ENCODE peak calls at places on chromosomes 16 and 17, in ten cellular contexts. One of them, this sample, is unnamed.

GRCh38 chr17:39082482-39082881 is 69.0 kb downstream of the PLXDC1 start:
- DNase-seq in A549: no peak
- DNase-seq in suprapubic skin: no peak
- DNase-seq in uterus: no peak
- DNase-seq in transverse colon: no peak
- DNase-seq in esophagus squamous epithelium: no peak
- DNase-seq in IMR-90: peak; percentile 63
- DNase-seq in breast epithelium: no peak
- DNase-seq in ovary: no peak
- DNase-seq in body of pancreas: no peak
- DNase-seq in this sample: no peak

GRCh38 chr17:55285340-55286301 is 20.9 kb downstream of the HLF start:
- DNase-seq in ovary: peak; percentile 99
- DNase-seq in uterus: peak; percentile 96
- DNase-seq in transverse colon: peak; percentile 87
- DNase-seq in suprapubic skin: peak; percentile 95
- DNase-seq in IMR-90: peak; percentile 68
- DNase-seq in esophagus squamous epithelium: no peak
- DNase-seq in A549: no peak
- DNase-seq in breast epithelium: peak; percentile 87
- DNase-seq in body of pancreas: peak; percentile 86
- DNase-seq in this sample: peak; percentile 95

GRCh38 chr16:53773150-53773846 is 69.3 kb downstream of the FTO start:
- DNase-seq in suprapubic skin: no peak
- DNase-seq in IMR-90: peak; percentile 79
- DNase-seq in body of pancreas: peak; percentile 49
- DNase-seq in A549: peak; percentile 51
- DNase-seq in breast epithelium: no peak
- DNase-seq in ovary: no peak
- DNase-seq in transverse colon: peak; percentile 51
- DNase-seq in uterus: no peak
- DNase-seq in esophagus squamous epithelium: no peak
- DNase-seq in this sample: no peak

GRCh38 chr16:9053006-9053601 is 38.3 kb upstream of the HAPSTR1 start:
- DNase-seq in IMR-90: peak; percentile 75
- DNase-seq in ovary: no peak
- DNase-seq in suprapubic skin: no peak
- DNase-seq in body of pancreas: peak; percentile 44
- DNase-seq in transverse colon: peak; percentile 49
- DNase-seq in esophagus squamous epithelium: no peak
- DNase-seq in A549: peak; percentile 64
- DNase-seq in uterus: no peak
- DNase-seq in breast epithelium: no peak
- DNase-seq in this sample: no peak

GRCh38 chr16:12228607-12229499 is 252.3 kb downstream of the SNX29 start:
- DNase-seq in IMR-90: peak; percentile 71
- DNase-seq in uterus: peak; percentile 27
- DNase-seq in suprapubic skin: no peak
- DNase-seq in A549: peak; percentile 57
- DNase-seq in body of pancreas: no peak
- DNase-seq in breast epithelium: peak; percentile 55
- DNase-seq in esophagus squamous epithelium: no peak
- DNase-seq in ovary: peak; percentile 67
- DNase-seq in transverse colon: peak; percentile 80
- DNase-seq in this sample: no peak

GRCh38 chr16:10080031-10080772 is 102.0 kb downstream of the GRIN2A start:
- DNase-seq in IMR-90: no peak
- DNase-seq in suprapubic skin: no peak
- DNase-seq in esophagus squamous epithelium: no peak
- DNase-seq in transverse colon: no peak
- DNase-seq in body of pancreas: peak; percentile 72
- DNase-seq in ovary: no peak
- DNase-seq in A549: no peak
- DNase-seq in breast epithelium: peak; percentile 76
- DNase-seq in uterus: peak; percentile 42
- DNase-seq in this sample: no peak

GRCh38 chr16:12729448-12729847 is 74.2 kb downstream of the CPPED1 start:
- DNase-seq in A549: no peak
- DNase-seq in ovary: no peak
- DNase-seq in esophagus squamous epithelium: no peak
- DNase-seq in body of pancreas: no peak
- DNase-seq in breast epithelium: no peak
- DNase-seq in suprapubic skin: no peak
- DNase-seq in IMR-90: peak; percentile 30
- DNase-seq in uterus: no peak
- DNase-seq in transverse colon: no peak
- DNase-seq in this sample: no peak

GRCh38 chr16:89442588-89442987 is 47.8 kb downstream of the ANKRD11 start:
- DNase-seq in transverse colon: no peak
- DNase-seq in breast epithelium: no peak
- DNase-seq in suprapubic skin: no peak
- DNase-seq in A549: no peak
- DNase-seq in uterus: no peak
- DNase-seq in esophagus squamous epithelium: no peak
- DNase-seq in body of pancreas: no peak
- DNase-seq in IMR-90: no peak
- DNase-seq in ovary: no peak
- DNase-seq in this sample: no peak

GRCh38 chr17:66441012-66441703 is 138.7 kb downstream of the PRKCA start:
- DNase-seq in A549: no peak
- DNase-seq in esophagus squamous epithelium: no peak
- DNase-seq in IMR-90: no peak
- DNase-seq in body of pancreas: no peak
- DNase-seq in transverse colon: no peak
- DNase-seq in uterus: no peak
- DNase-seq in ovary: no peak
- DNase-seq in suprapubic skin: no peak
- DNase-seq in breast epithelium: no peak
- DNase-seq in this sample: no peak

GRCh38 chr16:29290631-29291247 is 115.8 kb downstream of the NPIPB11 start:
- DNase-seq in IMR-90: peak; percentile 92
- DNase-seq in A549: peak; percentile 74
- DNase-seq in esophagus squamous epithelium: peak; percentile 40
- DNase-seq in uterus: peak; percentile 96
- DNase-seq in suprapubic skin: peak; percentile 97
- DNase-seq in transverse colon: peak; percentile 96
- DNase-seq in ovary: peak; percentile 96
- DNase-seq in body of pancreas: peak; percentile 98
- DNase-seq in breast epithelium: peak; percentile 96
- DNase-seq in this sample: peak; percentile 98

GRCh38 chr17:17080781-17081180 is 38.5 kb downstream of the MPRIP start:
- DNase-seq in A549: no peak
- DNase-seq in IMR-90: no peak
- DNase-seq in suprapubic skin: no peak
- DNase-seq in esophagus squamous epithelium: no peak
- DNase-seq in uterus: peak; percentile 12
- DNase-seq in ovary: no peak
- DNase-seq in body of pancreas: no peak
- DNase-seq in transverse colon: no peak
- DNase-seq in breast epithelium: peak; percentile 7
- DNase-seq in this sample: no peak

GRCh38 chr16:46690281-46691178 is 1.1 kb downstream of the ORC6 start:
- DNase-seq in body of pancreas: no peak
- DNase-seq in uterus: no peak
- DNase-seq in esophagus squamous epithelium: no peak
- DNase-seq in suprapubic skin: no peak
- DNase-seq in IMR-90: peak; percentile 40
- DNase-seq in transverse colon: peak; percentile 38
- DNase-seq in ovary: no peak
- DNase-seq in A549: no peak
- DNase-seq in breast epithelium: no peak
- DNase-seq in this sample: no peak

GRCh38 chr17:38761612-38762011 is 9.1 kb downstream of the PSMB3 start:
- DNase-seq in body of pancreas: no peak
- DNase-seq in suprapubic skin: no peak
- DNase-seq in esophagus squamous epithelium: no peak
- DNase-seq in breast epithelium: no peak
- DNase-seq in IMR-90: peak; percentile 32
- DNase-seq in ovary: no peak
- DNase-seq in A549: peak; percentile 76
- DNase-seq in uterus: no peak
- DNase-seq in transverse colon: no peak
- DNase-seq in this sample: no peak

GRCh38 chr17:41284043-41284442 is 8.5 kb downstream of the KRTAP9-7 start:
- DNase-seq in breast epithelium: no peak
- DNase-seq in suprapubic skin: no peak
- DNase-seq in transverse colon: no peak
- DNase-seq in A549: no peak
- DNase-seq in ovary: no peak
- DNase-seq in body of pancreas: no peak
- DNase-seq in IMR-90: peak; percentile 41
- DNase-seq in esophagus squamous epithelium: no peak
- DNase-seq in uterus: no peak
- DNase-seq in this sample: no peak

GRCh38 chr17:80527016-80527645 is 17.5 kb upstream of the RPTOR start:
- DNase-seq in uterus: no peak
- DNase-seq in A549: peak; percentile 46
- DNase-seq in transverse colon: no peak
- DNase-seq in IMR-90: peak; percentile 62
- DNase-seq in body of pancreas: no peak
- DNase-seq in breast epithelium: no peak
- DNase-seq in suprapubic skin: no peak
- DNase-seq in ovary: no peak
- DNase-seq in esophagus squamous epithelium: no peak
- DNase-seq in this sample: no peak

GRCh38 chr17:45428954-45429337 is 3.7 kb downstream of the ARHGAP27 start:
- DNase-seq in ovary: no peak
- DNase-seq in breast epithelium: no peak
- DNase-seq in body of pancreas: no peak
- DNase-seq in A549: no peak
- DNase-seq in esophagus squamous epithelium: no peak
- DNase-seq in suprapubic skin: no peak
- DNase-seq in transverse colon: no peak
- DNase-seq in uterus: no peak
- DNase-seq in IMR-90: no peak
- DNase-seq in this sample: no peak

GRCh38 chr17:27511921-27512320 is 55.7 kb downstream of the KSR1 start:
- DNase-seq in IMR-90: no peak
- DNase-seq in uterus: no peak
- DNase-seq in breast epithelium: no peak
- DNase-seq in transverse colon: no peak
- DNase-seq in suprapubic skin: no peak
- DNase-seq in body of pancreas: no peak
- DNase-seq in ovary: no peak
- DNase-seq in A549: no peak
- DNase-seq in esophagus squamous epithelium: no peak
- DNase-seq in this sample: no peak
- H3K4me1 ChIP-seq in IMR-90: peaks cover 26% of the 10 kb centered on the region
- H3K4me1 ChIP-seq in uterus: no peaks in the 10 kb centered on the region
- H3K4me1 ChIP-seq in breast epithelium: no peaks in the 10 kb centered on the region
- H3K4me1 ChIP-seq in transverse colon: no peaks in the 10 kb centered on the region
- H3K4me1 ChIP-seq in suprapubic skin: peaks cover 7% of the 10 kb centered on the region
- H3K4me1 ChIP-seq in body of pancreas: peaks cover 45% of the 10 kb centered on the region
- H3K4me1 ChIP-seq in ovary: peaks cover 4% of the 10 kb centered on the region
- H3K4me1 ChIP-seq in A549: peaks cover 13% of the 10 kb centered on the region
- H3K4me1 ChIP-seq in esophagus squamous epithelium: no peaks in the 10 kb centered on the region
- H3K4me1 ChIP-seq in this sample: peaks cover 18% of the 10 kb centered on the region

GRCh38 chr16:4533490-4533889 is 5.1 kb downstream of the CDIP1 start:
- DNase-seq in body of pancreas: no peak
- DNase-seq in esophagus squamous epithelium: no peak
- DNase-seq in uterus: no peak
- DNase-seq in IMR-90: no peak
- DNase-seq in breast epithelium: no peak
- DNase-seq in A549: no peak
- DNase-seq in suprapubic skin: no peak
- DNase-seq in ovary: no peak
- DNase-seq in transverse colon: no peak
- DNase-seq in this sample: no peak
- H3K27ac ChIP-seq in body of pancreas: peak overlapping the region; percentile 66
- H3K27ac ChIP-seq in esophagus squamous epithelium: peak overlapping the region; percentile 26
- H3K27ac ChIP-seq in uterus: peak overlapping the region; percentile 54
- H3K27ac ChIP-seq in IMR-90: no peak overlapping the region
- H3K27ac ChIP-seq in breast epithelium: peak overlapping the region; percentile 21
- H3K27ac ChIP-seq in A549: no peak overlapping the region
- H3K27ac ChIP-seq in suprapubic skin: no peak overlapping the region
- H3K27ac ChIP-seq in ovary: no peak overlapping the region
- H3K27ac ChIP-seq in transverse colon: no peak overlapping the region
- H3K27ac ChIP-seq in this sample: no peak overlapping the region

DNA sequence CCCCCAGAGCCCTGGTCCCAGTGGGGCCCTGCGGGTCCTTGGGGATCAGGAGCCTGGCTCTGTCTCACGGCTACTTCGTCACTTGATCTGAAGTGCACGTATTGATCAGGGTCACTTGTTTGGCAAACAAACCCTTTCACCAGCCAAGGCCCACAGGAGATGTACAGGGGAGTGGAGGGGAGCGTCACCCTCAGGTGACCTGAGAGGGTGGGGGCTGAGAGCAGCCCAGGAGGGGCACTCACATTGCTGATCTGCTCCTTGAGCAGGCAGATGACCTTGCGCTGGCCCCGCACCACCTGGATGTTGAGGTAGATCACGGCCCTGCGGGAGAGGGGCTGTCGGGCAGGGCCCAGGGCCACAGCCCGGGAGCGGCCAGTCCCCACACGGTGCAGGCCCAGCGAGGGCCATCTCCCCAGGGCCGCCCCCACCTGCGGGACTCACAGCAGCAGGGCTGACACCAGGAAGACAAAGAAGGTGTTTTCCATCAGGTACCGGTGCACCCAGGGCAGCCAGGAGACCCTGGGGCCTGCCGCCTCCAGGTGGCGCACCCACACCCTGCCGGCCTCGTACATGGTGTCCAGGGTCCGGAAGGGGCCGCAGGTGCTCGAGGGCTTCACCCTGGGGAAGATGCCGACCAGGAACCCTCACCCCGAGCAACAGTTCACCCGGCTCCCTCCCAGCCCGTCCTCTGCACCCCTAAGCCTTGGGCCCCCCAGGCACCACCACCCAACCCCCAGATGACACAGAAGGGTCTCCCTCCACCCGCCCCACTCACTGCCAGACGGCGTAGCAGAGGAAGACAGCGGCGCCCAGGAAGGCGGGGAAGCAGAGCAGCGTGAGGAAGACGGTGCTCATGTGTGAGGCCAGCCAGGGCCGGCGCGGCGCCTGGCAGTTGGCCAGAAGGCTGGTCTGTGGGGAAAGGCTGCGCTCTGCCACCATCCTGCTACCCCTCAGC is 11.3 kb downstream of the TMC6 start:
- DNase-seq in transverse colon: peak; percentile 53
- DNase-seq in body of pancreas: peak; percentile 59
- DNase-seq in IMR-90: no peak
- DNase-seq in breast epithelium: no peak
- DNase-seq in ovary: no peak
- DNase-seq in suprapubic skin: no peak
- DNase-seq in A549: no peak
- DNase-seq in uterus: no peak
- DNase-seq in esophagus squamous epithelium: no peak
- DNase-seq in this sample: no peak
- TF ChIP-seq POLR2A in transverse colon: no peak
- TF ChIP-seq POLR2A in body of pancreas: no peak
- TF ChIP-seq POLR2A in IMR-90: no peak
- TF ChIP-seq POLR2A in breast epithelium: no peak
- TF ChIP-seq POLR2A in ovary: no peak
- TF ChIP-seq POLR2A in suprapubic skin: no peak
- TF ChIP-seq POLR2A in A549: no peak
- TF ChIP-seq POLR2A in uterus: no peak
- TF ChIP-seq POLR2A in esophagus squamous epithelium: no peak
- TF ChIP-seq POLR2A in this sample: no peak

DNA sequence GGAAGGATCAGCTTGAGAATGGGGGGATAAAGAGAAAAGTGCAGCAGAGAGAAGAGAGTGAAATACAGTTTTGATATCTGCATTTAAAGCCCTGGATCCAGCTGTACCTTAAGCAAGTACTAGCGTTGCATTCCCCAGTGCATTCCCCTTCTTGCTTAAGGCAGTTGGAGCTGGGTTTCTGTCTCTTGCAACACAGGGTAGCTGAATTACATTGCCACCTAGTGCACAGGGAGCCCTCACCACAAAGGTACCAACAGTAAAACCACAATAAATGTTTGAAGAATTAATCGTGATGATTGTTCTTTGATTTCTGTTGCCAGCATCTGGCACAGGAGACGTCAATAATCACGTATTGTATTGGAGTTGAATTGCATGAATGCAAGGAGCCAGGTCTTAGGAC is 588.7 kb downstream of the RBFOX1 start:
- DNase-seq in IMR-90: no peak
- DNase-seq in transverse colon: no peak
- DNase-seq in esophagus squamous epithelium: no peak
- DNase-seq in suprapubic skin: no peak
- DNase-seq in body of pancreas: no peak
- DNase-seq in A549: no peak
- DNase-seq in ovary: no peak
- DNase-seq in uterus: no peak
- DNase-seq in breast epithelium: no peak
- DNase-seq in this sample: no peak
- H3K4me1 ChIP-seq in IMR-90: no peaks in the 10 kb centered on the region
- H3K4me1 ChIP-seq in transverse colon: no peaks in the 10 kb centered on the region
- H3K4me1 ChIP-seq in esophagus squamous epithelium: no peaks in the 10 kb centered on the region
- H3K4me1 ChIP-seq in suprapubic skin: no peaks in the 10 kb centered on the region
- H3K4me1 ChIP-seq in body of pancreas: no peaks in the 10 kb centered on the region
- H3K4me1 ChIP-seq in A549: no peaks in the 10 kb centered on the region
- H3K4me1 ChIP-seq in ovary: no peaks in the 10 kb centered on the region
- H3K4me1 ChIP-seq in uterus: no peaks in the 10 kb centered on the region
- H3K4me1 ChIP-seq in breast epithelium: no peaks in the 10 kb centered on the region
- H3K4me1 ChIP-seq in this sample: no peaks in the 10 kb centered on the region

This sample was measured in tibial nerve.